ENCODE peak calls at places on chromosomes 16 and 17, in five cellular contexts. V, C, Q, G and R are unnamed samples.

GRCh38 chr16:70713781-70714180 is 27.9 kb upstream of the MTSS2 start:
- DNase-seq in V (no peak), G (no peak), Q (no peak), C (no peak), R (no peak)

GRCh38 chr17:28524476-28525415 is 18.6 kb downstream of the FOXN1 start:
- DNase-seq in G (peak; percentile 75), Q (no peak), V (no peak), C (peak; percentile 39), R (no peak)

GRCh38 chr17:51355314-51356083 is 95.2 kb downstream of the UTP18 start:
- DNase-seq in Q (no peak), V (no peak), G (no peak), C (peak; percentile 52), R (no peak)

GRCh38 chr17:38912221-38912813 is 13.1 kb upstream of the LASP1NB start:
- DNase-seq in G (no peak), V (no peak), C (peak; percentile 54), Q (no peak), R (no peak)

GRCh38 chr16:54542805-54543504 is 256.4 kb upstream of the IRX3 start:
- DNase-seq in G (no peak), V (no peak), Q (no peak), C (no peak), R (no peak)

GRCh38 chr16:29674188-29674587 is 4.8 kb upstream of the QPRT start:
- DNase-seq in G (no peak), Q (peak; percentile 28), V (no peak), C (peak; percentile 30), R (no peak)

GRCh38 chr16:71637398-71637797 is 11.4 kb downstream of the MARVELD3 start:
- DNase-seq in V (no peak), Q (no peak), C (peak; percentile 64), G (peak; percentile 49), R (no peak)

GRCh38 chr16:52756812-52757517 is 210.0 kb upstream of the TOX3 start:
- DNase-seq in Q (no peak), G (no peak), C (no peak), V (no peak), R (no peak)

GRCh38 chr17:4420692-4421131 is 13.0 kb upstream of the SPNS3 start:
- DNase-seq in G (peak; percentile 54), C (peak; percentile 66), Q (peak; percentile 48), V (peak; percentile 74), R (peak; percentile 51)

GRCh38 chr16:84367750-84368320 is 503 bp upstream of the ATP2C2 start:
- DNase-seq in G (no peak), C (no peak), Q (no peak), V (peak; percentile 57), R (no peak)

GRCh38 chr16:55257971-55258613 is 65.9 kb upstream of the IRX6 start:
- DNase-seq in C (peak; percentile 71), Q (peak; percentile 30), V (peak; percentile 92), G (no peak), R (peak; percentile 83)

GRCh38 chr16:27505297-27506236 is 44.1 kb downstream of the GTF3C1 start:
- DNase-seq in G (no peak), C (peak; percentile 26), Q (no peak), V (no peak), R (no peak)

GRCh38 chr17:42431758-42432161 is 8.7 kb upstream of the CAVIN1 start:
- DNase-seq in Q (no peak), V (no peak), C (peak; percentile 38), G (no peak), R (no peak)

GRCh38 chr17:64326420-64327054 is 63.5 kb upstream of the TEX2 start:
- DNase-seq in C (peak; percentile 39), Q (peak; percentile 73), G (no peak), V (no peak), R (no peak)

GRCh38 chr17:63700528-63701441 is 860 bp upstream of the LIMD2 start:
- DNase-seq in V (peak; percentile 72), G (no peak), C (peak; percentile 54), Q (no peak), R (peak; percentile 65)

GRCh38 chr17:226773-227580 is 45.5 kb upstream of the DOC2B start:
- DNase-seq in C (no peak), Q (no peak), V (no peak), G (no peak), R (no peak)

GRCh38 chr16:66408181-66409048 is 18.7 kb upstream of the BEAN1 start:
- DNase-seq in C (peak; percentile 55), G (peak; percentile 75), Q (no peak), V (no peak), R (peak; percentile 49)

GRCh38 chr17:41691031-41691777 is 2.5 kb downstream of the EIF1 start:
- DNase-seq in V (no peak), C (no peak), Q (no peak), G (no peak), R (no peak)

GRCh38 chr16:14365200-14365851 is 264.7 kb downstream of the PARN start:
- DNase-seq in V (no peak), C (peak; percentile 54), Q (no peak), G (no peak), R (no peak)

GRCh38 chr16:17466876-17467275 is 3.9 kb downstream of the XYLT1 start:
- DNase-seq in Q (no peak), G (no peak), C (no peak), V (no peak), R (no peak)

GRCh38 chr16:9072806-9073341 is 18.6 kb upstream of the HAPSTR1 start:
- DNase-seq in C (peak; percentile 91), V (no peak), Q (no peak), G (peak; percentile 84), R (no peak)

GRCh38 chr16:10170016-10170415 is 12.2 kb downstream of the GRIN2A start:
- DNase-seq in C (no peak), Q (no peak), V (no peak), G (peak; percentile 13), R (no peak)

GRCh38 chr17:77233635-77234334 is 93.0 kb downstream of the SEC14L1 start:
- DNase-seq in V (no peak), Q (peak; percentile 40), C (peak; percentile 55), G (peak; percentile 72), R (no peak)

GRCh38 chr16:10103096-10103495 is 79.1 kb downstream of the GRIN2A start:
- DNase-seq in C (peak; percentile 44), V (no peak), G (peak; percentile 68), Q (no peak), R (no peak)

GRCh38 chr16:27230562-27230991 is 27.3 kb downstream of the KDM8 start:
- DNase-seq in V (no peak), C (no peak), G (no peak), Q (no peak), R (no peak)

GRCh38 chr16:49587051-49587450 is 213.4 kb downstream of the C16orf78 start:
- DNase-seq in Q (no peak), C (no peak), V (no peak), G (no peak), R (no peak)
- TF ChIP-seq CTCF in Q (no peak), C (no peak), V (no peak), G (no peak), R (no peak)

DNA sequence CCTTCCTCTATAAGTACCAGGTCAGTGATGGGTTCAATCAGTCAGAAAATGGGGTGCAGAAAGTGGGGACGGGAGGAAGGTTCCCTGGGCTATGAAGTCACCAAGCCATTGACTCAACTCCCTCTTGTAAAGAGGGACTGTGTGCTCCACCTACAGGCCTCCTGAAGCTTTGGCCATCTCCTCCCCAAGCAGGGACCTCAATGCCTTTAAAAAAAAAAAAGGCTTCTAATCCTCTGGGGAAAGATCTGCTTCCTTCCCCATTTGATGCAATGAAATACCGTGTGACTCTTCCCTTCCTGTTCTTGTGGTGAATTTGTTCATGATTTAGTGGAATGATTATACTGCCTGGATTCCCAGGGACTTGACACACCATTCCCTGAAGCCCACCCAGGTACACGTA is 30.8 kb downstream of the VWA3A start:
- DNase-seq in Q (no peak), G (no peak), C (no peak), V (no peak), R (no peak)
- TF ChIP-seq CTCF in Q (no peak), G (peak; percentile 23), C (no peak), V (peak; percentile 26), R (no peak)

GRCh38 chr17:7840441-7840840 is 6.4 kb downstream of the KDM6B start:
- DNase-seq in G (no peak), Q (no peak), C (no peak), V (no peak), R (no peak)
- TF ChIP-seq CTCF in G (no peak), Q (no peak), C (no peak), V (no peak), R (no peak)

GRCh38 chr17:7555320-7555948 is 3.1 kb upstream of the TNFSF13 start:
- DNase-seq in G (no peak), Q (no peak), C (no peak), V (peak; percentile 54), R (no peak)
- TF ChIP-seq CTCF in G (peak; percentile 34), Q (no peak), C (peak; percentile 19), V (no peak), R (no peak)

DNA sequence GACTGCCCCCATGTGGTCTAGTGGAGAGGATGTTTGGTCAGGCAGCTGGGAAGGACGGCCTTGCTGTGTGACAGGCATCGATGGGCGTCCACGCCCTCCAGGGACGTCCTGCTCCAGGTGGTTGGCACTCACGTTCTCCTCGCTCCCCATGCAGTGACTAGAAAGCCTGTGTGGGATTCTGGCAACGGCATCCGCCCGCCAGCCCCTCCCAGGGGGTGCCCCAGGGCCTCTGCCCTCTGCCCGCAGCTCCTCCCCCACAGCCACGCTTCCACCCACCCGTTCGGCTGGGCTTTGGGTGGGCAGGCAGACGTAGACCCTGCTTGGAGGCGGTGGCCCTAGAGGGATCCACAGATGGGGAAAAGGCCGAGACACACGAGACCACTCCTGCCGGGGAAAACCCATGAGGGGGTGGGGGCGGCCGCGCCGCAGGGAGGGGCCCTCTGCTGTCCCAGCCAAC is 4.7 kb upstream of the IL17C start:
- DNase-seq in C (no peak), V (peak; percentile 73), G (no peak), Q (no peak), R (peak; percentile 57)
- TF ChIP-seq CTCF in C (peak; percentile 31), V (peak; percentile 77), G (no peak), Q (no peak), R (no peak)

GRCh38 chr17:75771334-75772281 is 6.6 kb upstream of the GALK1 start:
- DNase-seq in G (no peak), V (no peak), C (no peak), Q (no peak), R (no peak)
- TF ChIP-seq CTCF in G (peak; percentile 42), V (no peak), C (peak; percentile 24), Q (no peak), R (no peak)

DNA sequence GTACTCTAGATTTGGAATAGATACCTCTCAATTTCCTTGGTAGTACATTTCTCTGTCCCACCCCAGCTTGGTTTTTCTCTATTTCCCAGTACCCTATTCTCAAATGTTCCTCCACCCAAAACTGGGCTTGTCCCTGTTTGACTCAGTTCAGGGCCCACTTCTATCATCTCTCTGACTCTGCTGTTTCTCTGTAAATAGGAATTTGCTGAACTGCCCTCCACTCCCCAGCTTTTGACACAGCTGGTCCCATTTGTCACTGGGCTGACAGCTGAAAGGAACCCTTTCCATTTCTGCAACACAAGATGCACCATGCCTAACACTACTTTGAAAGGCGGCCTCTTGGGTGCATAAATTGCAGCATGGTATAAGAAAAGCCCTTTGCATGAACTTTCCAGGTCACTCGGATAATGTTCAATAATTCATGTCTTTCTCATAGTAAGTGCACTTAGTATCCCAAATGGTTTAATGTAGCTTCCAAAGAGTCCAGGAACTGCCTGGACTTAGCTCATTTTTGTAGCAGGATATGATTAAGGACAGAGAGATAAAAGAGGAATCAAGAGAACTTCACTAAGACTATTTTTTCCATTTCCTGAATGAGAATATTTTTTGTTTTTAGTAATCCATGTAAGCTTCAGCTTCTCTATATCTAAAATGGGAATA is 256.7 kb downstream of the CDH11 start:
- DNase-seq in G (no peak), V (no peak), C (no peak), Q (no peak), R (no peak)
- TF ChIP-seq CTCF in G (no peak), V (no peak), C (no peak), Q (no peak), R (no peak)

GRCh38 chr17:2090804-2091534 is 36.1 kb downstream of the HIC1 start:
- DNase-seq in C (peak; percentile 96), V (peak; percentile 58), G (peak; percentile 94), Q (peak; percentile 61), R (peak; percentile 65)
- TF ChIP-seq CTCF in C (peak; percentile 69), V (peak; percentile 42), G (peak; percentile 68), Q (peak; percentile 17), R (no peak)